ENCODE peak calls at places on chromosome 1, in nine cellular contexts. One of them, this sample, is unnamed.

GRCh38 chr1:161768986-161769672 is 3.0 kb downstream of the ATF6 start:
- DNase-seq in AG09309: no peak
- DNase-seq in right atrium auricular region: no peak
- DNase-seq in fibroblast of mammary gland: no peak
- DNase-seq in lower leg skin: no peak
- DNase-seq in ovary: no peak
- DNase-seq in heart left ventricle: no peak
- DNase-seq in brain microvascular endothelial cell: no peak
- DNase-seq in IMR-90: no peak
- DNase-seq in this sample: no peak

GRCh38 chr1:33147997-33148314 is 33.9 kb downstream of the TRIM62 start:
- DNase-seq in AG09309: no peak
- DNase-seq in fibroblast of mammary gland: peak
- DNase-seq in lower leg skin: no peak
- DNase-seq in right atrium auricular region: no peak
- DNase-seq in IMR-90: peak
- DNase-seq in heart left ventricle: no peak
- DNase-seq in ovary: no peak
- DNase-seq in brain microvascular endothelial cell: peak
- DNase-seq in this sample: no peak

GRCh38 chr1:204971700-204972336 is 71.2 kb upstream of the CNTN2 start:
- DNase-seq in fibroblast of mammary gland: peak
- DNase-seq in ovary: no peak
- DNase-seq in lower leg skin: no peak
- DNase-seq in AG09309: peak
- DNase-seq in right atrium auricular region: no peak
- DNase-seq in heart left ventricle: no peak
- DNase-seq in brain microvascular endothelial cell: peak
- DNase-seq in IMR-90: peak
- DNase-seq in this sample: no peak

GRCh38 chr1:4310396-4310923 is 343.9 kb upstream of the AJAP1 start:
- DNase-seq in IMR-90: no peak
- DNase-seq in AG09309: no peak
- DNase-seq in ovary: no peak
- DNase-seq in brain microvascular endothelial cell: no peak
- DNase-seq in heart left ventricle: no peak
- DNase-seq in lower leg skin: no peak
- DNase-seq in right atrium auricular region: no peak
- DNase-seq in fibroblast of mammary gland: no peak
- DNase-seq in this sample: no peak

GRCh38 chr1:204255966-204256365 is 42.2 kb upstream of the GOLT1A start:
- DNase-seq in ovary: no peak
- DNase-seq in AG09309: no peak
- DNase-seq in right atrium auricular region: no peak
- DNase-seq in lower leg skin: no peak
- DNase-seq in fibroblast of mammary gland: peak
- DNase-seq in brain microvascular endothelial cell: no peak
- DNase-seq in IMR-90: peak
- DNase-seq in heart left ventricle: no peak
- DNase-seq in this sample: no peak

GRCh38 chr1:248183996-248184395 is 9.4 kb downstream of the OR2M2 start:
- DNase-seq in brain microvascular endothelial cell: no peak
- DNase-seq in lower leg skin: no peak
- DNase-seq in right atrium auricular region: no peak
- DNase-seq in AG09309: no peak
- DNase-seq in fibroblast of mammary gland: no peak
- DNase-seq in ovary: no peak
- DNase-seq in IMR-90: no peak
- DNase-seq in heart left ventricle: no peak
- DNase-seq in this sample: no peak

GRCh38 chr1:235270625-235271024 is 57.4 kb downstream of the ARID4B start:
- DNase-seq in AG09309: peak
- DNase-seq in heart left ventricle: no peak
- DNase-seq in right atrium auricular region: no peak
- DNase-seq in ovary: no peak
- DNase-seq in lower leg skin: no peak
- DNase-seq in brain microvascular endothelial cell: no peak
- DNase-seq in IMR-90: peak
- DNase-seq in fibroblast of mammary gland: peak
- DNase-seq in this sample: no peak

GRCh38 chr1:234887026-234887910 is 241.4 kb downstream of the TOMM20 start:
- DNase-seq in right atrium auricular region: peak
- DNase-seq in fibroblast of mammary gland: peak
- DNase-seq in brain microvascular endothelial cell: peak
- DNase-seq in heart left ventricle: peak
- DNase-seq in IMR-90: peak
- DNase-seq in lower leg skin: no peak
- DNase-seq in AG09309: no peak
- DNase-seq in ovary: no peak
- DNase-seq in this sample: peak

GRCh38 chr1:237108299-237109040 is 66.5 kb downstream of the RYR2 start:
- DNase-seq in right atrium auricular region: no peak
- DNase-seq in AG09309: no peak
- DNase-seq in IMR-90: no peak
- DNase-seq in heart left ventricle: no peak
- DNase-seq in lower leg skin: no peak
- DNase-seq in brain microvascular endothelial cell: no peak
- DNase-seq in fibroblast of mammary gland: no peak
- DNase-seq in ovary: no peak
- DNase-seq in this sample: no peak

GRCh38 chr1:39106949-39107740 is 81.0 kb downstream of the NDUFS5 start:
- DNase-seq in heart left ventricle: no peak
- DNase-seq in brain microvascular endothelial cell: no peak
- DNase-seq in right atrium auricular region: no peak
- DNase-seq in AG09309: no peak
- DNase-seq in ovary: no peak
- DNase-seq in lower leg skin: no peak
- DNase-seq in fibroblast of mammary gland: no peak
- DNase-seq in IMR-90: no peak
- DNase-seq in this sample: no peak

GRCh38 chr1:82318265-82318664 is 517.5 kb downstream of the ADGRL2 start:
- DNase-seq in right atrium auricular region: no peak
- DNase-seq in AG09309: no peak
- DNase-seq in IMR-90: no peak
- DNase-seq in ovary: no peak
- DNase-seq in brain microvascular endothelial cell: no peak
- DNase-seq in heart left ventricle: no peak
- DNase-seq in lower leg skin: no peak
- DNase-seq in fibroblast of mammary gland: peak
- DNase-seq in this sample: no peak

DNA sequence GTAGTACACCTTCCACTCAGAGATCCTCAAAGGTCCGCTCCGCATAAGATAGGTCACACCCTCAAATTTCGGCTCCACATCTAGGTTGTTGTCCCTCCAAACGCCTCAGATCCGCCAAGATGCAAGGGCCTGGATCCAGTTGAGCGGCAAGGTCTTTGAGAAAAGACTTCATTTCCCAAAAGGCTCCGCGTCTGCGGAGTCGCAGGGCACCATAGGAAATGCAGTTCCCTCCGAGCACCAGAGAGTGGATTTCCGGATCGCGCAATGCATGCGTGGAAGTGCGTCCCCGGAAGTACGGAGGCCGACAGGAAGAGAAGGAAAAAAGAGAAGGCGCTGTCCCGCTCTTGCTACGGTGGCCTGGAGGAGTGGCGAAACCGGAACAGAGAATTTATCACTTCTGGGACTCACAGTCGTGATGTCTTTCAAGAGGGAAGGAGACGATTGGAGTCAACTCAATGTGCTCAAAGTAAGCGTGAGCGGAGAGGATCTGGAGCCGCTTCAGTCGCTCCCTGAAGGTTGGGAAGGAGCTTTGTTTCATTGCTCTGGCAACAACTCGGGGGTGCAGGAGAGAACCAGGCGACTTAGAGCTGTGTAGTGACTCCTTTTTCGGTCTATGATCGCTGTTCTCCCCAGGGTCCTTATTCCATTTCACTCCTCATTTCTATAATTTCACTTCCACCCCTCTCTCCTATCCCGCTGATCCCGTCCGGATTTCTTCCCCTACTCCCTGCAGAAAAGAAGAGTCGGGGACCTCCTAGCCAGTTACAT is at the start of the genes LYSMD1 and SCNM1:
- DNase-seq in brain microvascular endothelial cell: peak
- DNase-seq in ovary: peak
- DNase-seq in right atrium auricular region: peak
- DNase-seq in AG09309: peak
- DNase-seq in fibroblast of mammary gland: peak
- DNase-seq in heart left ventricle: peak
- DNase-seq in IMR-90: peak
- DNase-seq in lower leg skin: peak
- DNase-seq in this sample: peak
- H3K4me3 ChIP-seq in brain microvascular endothelial cell: peak
- H3K4me3 ChIP-seq in ovary: peak
- H3K4me3 ChIP-seq in right atrium auricular region: peak
- H3K4me3 ChIP-seq in AG09309: peak
- H3K4me3 ChIP-seq in fibroblast of mammary gland: peak
- H3K4me3 ChIP-seq in heart left ventricle: peak
- H3K4me3 ChIP-seq in IMR-90: peak
- H3K4me3 ChIP-seq in lower leg skin: peak
- H3K4me3 ChIP-seq in this sample: peak

GRCh38 chr1:187300093-187300492 is 471.3 kb downstream of the PLA2G4A start:
- DNase-seq in AG09309: no peak
- DNase-seq in brain microvascular endothelial cell: no peak
- DNase-seq in right atrium auricular region: no peak
- DNase-seq in heart left ventricle: no peak
- DNase-seq in IMR-90: no peak
- DNase-seq in ovary: no peak
- DNase-seq in fibroblast of mammary gland: no peak
- DNase-seq in lower leg skin: no peak
- DNase-seq in this sample: no peak

GRCh38 chr1:187294421-187295201 is 465.9 kb downstream of the PLA2G4A start:
- DNase-seq in IMR-90: no peak
- DNase-seq in brain microvascular endothelial cell: no peak
- DNase-seq in right atrium auricular region: no peak
- DNase-seq in AG09309: no peak
- DNase-seq in ovary: no peak
- DNase-seq in heart left ventricle: no peak
- DNase-seq in lower leg skin: no peak
- DNase-seq in fibroblast of mammary gland: no peak
- DNase-seq in this sample: no peak
- H3K4me3 ChIP-seq in IMR-90: no peak
- H3K4me3 ChIP-seq in brain microvascular endothelial cell: no peak
- H3K4me3 ChIP-seq in right atrium auricular region: no peak
- H3K4me3 ChIP-seq in AG09309: no peak
- H3K4me3 ChIP-seq in ovary: no peak
- H3K4me3 ChIP-seq in heart left ventricle: no peak
- H3K4me3 ChIP-seq in lower leg skin: no peak
- H3K4me3 ChIP-seq in fibroblast of mammary gland: no peak
- H3K4me3 ChIP-seq in this sample: no peak

DNA sequence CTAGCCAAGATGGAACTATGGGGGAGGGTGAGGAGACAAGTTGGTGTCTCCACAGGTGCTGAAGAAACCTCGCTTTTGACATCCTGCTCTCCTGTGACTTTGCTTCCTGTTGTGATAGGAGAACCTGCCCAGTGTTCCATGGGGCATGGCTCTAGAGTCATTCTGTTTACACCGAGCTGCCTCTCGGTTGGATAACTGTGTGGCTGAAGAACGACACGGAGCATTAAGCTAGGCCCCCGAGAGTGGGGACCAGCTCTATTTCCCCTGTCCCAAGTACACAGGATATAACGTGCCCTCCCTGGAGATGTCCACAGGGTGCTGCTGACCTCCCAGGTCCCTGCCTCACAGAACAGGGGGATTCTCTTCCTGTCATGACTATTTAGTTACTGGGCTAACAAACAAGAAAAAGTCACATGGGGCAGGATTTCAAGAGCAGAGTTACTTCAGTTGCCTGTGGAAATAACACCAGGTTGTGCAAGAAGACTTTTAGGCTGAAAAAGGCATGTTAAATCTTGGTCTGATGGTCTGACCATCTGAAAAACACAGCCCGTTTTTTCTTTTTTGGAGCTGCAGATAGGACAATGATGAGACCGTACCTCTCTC is 29.4 kb upstream of the PPP2R5A start:
- DNase-seq in heart left ventricle: no peak
- DNase-seq in right atrium auricular region: no peak
- DNase-seq in lower leg skin: no peak
- DNase-seq in AG09309: no peak
- DNase-seq in fibroblast of mammary gland: no peak
- DNase-seq in ovary: no peak
- DNase-seq in IMR-90: no peak
- DNase-seq in brain microvascular endothelial cell: no peak
- DNase-seq in this sample: no peak
- H3K4me3 ChIP-seq in heart left ventricle: no peak
- H3K4me3 ChIP-seq in right atrium auricular region: no peak
- H3K4me3 ChIP-seq in lower leg skin: no peak
- H3K4me3 ChIP-seq in AG09309: no peak
- H3K4me3 ChIP-seq in fibroblast of mammary gland: no peak
- H3K4me3 ChIP-seq in ovary: no peak
- H3K4me3 ChIP-seq in IMR-90: no peak
- H3K4me3 ChIP-seq in brain microvascular endothelial cell: no peak
- H3K4me3 ChIP-seq in this sample: no peak

DNA sequence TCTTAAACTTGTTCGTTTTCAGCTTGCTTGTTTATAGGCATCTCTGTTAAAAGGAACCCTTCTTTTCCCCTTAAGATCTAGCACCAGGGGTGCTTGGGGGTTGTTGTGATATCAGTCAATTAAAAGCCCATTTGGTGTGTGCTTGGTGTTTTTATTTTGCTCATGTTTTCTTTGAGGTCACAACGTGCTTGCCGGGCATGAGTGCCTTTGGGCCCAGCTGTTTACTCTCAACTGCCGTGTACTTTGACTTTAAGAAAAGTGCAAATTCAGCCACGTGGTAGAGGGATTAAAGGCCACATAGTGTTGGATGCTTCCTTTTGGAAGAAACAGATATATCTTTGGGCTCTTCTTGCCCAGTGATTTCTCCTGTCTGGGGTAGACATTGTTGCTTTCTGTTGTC is 10.5 kb downstream of the ARID1A start:
- DNase-seq in right atrium auricular region: no peak
- DNase-seq in lower leg skin: no peak
- DNase-seq in ovary: no peak
- DNase-seq in brain microvascular endothelial cell: no peak
- DNase-seq in fibroblast of mammary gland: no peak
- DNase-seq in heart left ventricle: no peak
- DNase-seq in IMR-90: no peak
- DNase-seq in AG09309: no peak
- DNase-seq in this sample: no peak
- H3K4me3 ChIP-seq in right atrium auricular region: no peak
- H3K4me3 ChIP-seq in lower leg skin: no peak
- H3K4me3 ChIP-seq in ovary: no peak
- H3K4me3 ChIP-seq in brain microvascular endothelial cell: no peak
- H3K4me3 ChIP-seq in fibroblast of mammary gland: no peak
- H3K4me3 ChIP-seq in heart left ventricle: peak
- H3K4me3 ChIP-seq in IMR-90: no peak
- H3K4me3 ChIP-seq in AG09309: no peak
- H3K4me3 ChIP-seq in this sample: peak

DNA sequence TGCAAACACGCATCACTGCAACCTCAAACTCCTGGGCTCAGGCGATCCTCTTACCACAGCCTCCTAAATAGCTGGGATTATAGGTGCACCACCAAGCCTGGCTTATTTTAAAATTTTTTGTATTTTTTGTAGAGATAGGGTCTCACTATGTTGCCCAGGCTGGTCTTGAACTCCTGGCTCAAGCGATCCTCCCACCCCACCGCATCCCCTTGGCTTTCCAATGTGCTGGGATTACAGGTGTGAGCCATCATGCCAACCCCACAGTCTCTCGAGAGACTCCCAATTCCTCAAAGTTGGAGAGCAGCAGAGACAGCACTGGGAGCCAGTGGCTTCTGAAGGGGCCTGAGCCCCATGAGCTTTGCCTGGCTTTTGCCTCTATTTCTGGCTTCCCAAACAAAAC is 42.7 kb downstream of the PGBD5 start:
- DNase-seq in ovary: no peak
- DNase-seq in lower leg skin: no peak
- DNase-seq in fibroblast of mammary gland: no peak
- DNase-seq in brain microvascular endothelial cell: no peak
- DNase-seq in right atrium auricular region: no peak
- DNase-seq in IMR-90: no peak
- DNase-seq in heart left ventricle: no peak
- DNase-seq in AG09309: no peak
- DNase-seq in this sample: no peak
- H3K4me3 ChIP-seq in ovary: no peak
- H3K4me3 ChIP-seq in lower leg skin: no peak
- H3K4me3 ChIP-seq in fibroblast of mammary gland: no peak
- H3K4me3 ChIP-seq in brain microvascular endothelial cell: no peak
- H3K4me3 ChIP-seq in right atrium auricular region: no peak
- H3K4me3 ChIP-seq in IMR-90: no peak
- H3K4me3 ChIP-seq in heart left ventricle: no peak
- H3K4me3 ChIP-seq in AG09309: no peak
- H3K4me3 ChIP-seq in this sample: no peak

This sample was measured in gastrocnemius medialis.